ENCODE peak calls at places on chromosome 18, in seven cellular contexts. One of them, this sample, is unnamed.
A peak's percentile ranks its signal among the peaks of the same experiment; 100 is the strongest.

GRCh38 chr18:59950215-59950944 is 50.6 kb downstream of the PMAIP1 start:
- DNase-seq in cardiac muscle cell: no peak
- DNase-seq in tibial nerve: no peak
- DNase-seq in right lobe of liver: no peak
- DNase-seq in heart left ventricle: no peak
- DNase-seq in A549: no peak
- DNase-seq in endodermal cell: no peak
- DNase-seq in this sample: no peak

GRCh38 chr18:46281185-46282176 is 177.3 kb downstream of the HAUS1 start:
- DNase-seq in cardiac muscle cell: peak; percentile 83
- DNase-seq in right lobe of liver: peak; percentile 55
- DNase-seq in A549: peak; percentile 60
- DNase-seq in endodermal cell: peak; percentile 94
- DNase-seq in heart left ventricle: peak; percentile 57
- DNase-seq in tibial nerve: peak; percentile 54
- DNase-seq in this sample: peak; percentile 51

GRCh38 chr18:54684786-54685185 is 93.7 kb downstream of the DYNAP start:
- DNase-seq in right lobe of liver: no peak
- DNase-seq in A549: no peak
- DNase-seq in tibial nerve: no peak
- DNase-seq in heart left ventricle: peak; percentile 21
- DNase-seq in endodermal cell: peak; percentile 64
- DNase-seq in cardiac muscle cell: peak; percentile 39
- DNase-seq in this sample: no peak

GRCh38 chr18:42048150-42048549 is 93.1 kb downstream of the PIK3C3 start:
- DNase-seq in heart left ventricle: no peak
- DNase-seq in cardiac muscle cell: no peak
- DNase-seq in A549: peak; percentile 63
- DNase-seq in endodermal cell: no peak
- DNase-seq in right lobe of liver: no peak
- DNase-seq in tibial nerve: no peak
- DNase-seq in this sample: no peak

GRCh38 chr18:7021994-7022840 is 95.4 kb downstream of the LAMA1 start:
- DNase-seq in A549: peak; percentile 73
- DNase-seq in heart left ventricle: no peak
- DNase-seq in endodermal cell: no peak
- DNase-seq in cardiac muscle cell: peak; percentile 29
- DNase-seq in tibial nerve: no peak
- DNase-seq in right lobe of liver: no peak
- DNase-seq in this sample: no peak

GRCh38 chr18:11972371-11973174 is 8.7 kb upstream of the IMPA2 start:
- DNase-seq in heart left ventricle: no peak
- DNase-seq in right lobe of liver: no peak
- DNase-seq in A549: no peak
- DNase-seq in cardiac muscle cell: no peak
- DNase-seq in tibial nerve: no peak
- DNase-seq in endodermal cell: no peak
- DNase-seq in this sample: no peak

GRCh38 chr18:26429535-26429934 is 118.8 kb downstream of the KCTD1 start:
- DNase-seq in right lobe of liver: no peak
- DNase-seq in cardiac muscle cell: peak; percentile 72
- DNase-seq in tibial nerve: peak; percentile 24
- DNase-seq in A549: peak; percentile 68
- DNase-seq in endodermal cell: no peak
- DNase-seq in heart left ventricle: no peak
- DNase-seq in this sample: no peak

GRCh38 chr18:7038330-7038846 is 79.2 kb downstream of the LAMA1 start:
- DNase-seq in heart left ventricle: peak; percentile 63
- DNase-seq in cardiac muscle cell: peak; percentile 79
- DNase-seq in tibial nerve: peak; percentile 92
- DNase-seq in A549: peak; percentile 24
- DNase-seq in endodermal cell: peak; percentile 95
- DNase-seq in right lobe of liver: peak; percentile 38
- DNase-seq in this sample: peak; percentile 84

GRCh38 chr18:79608535-79608934 is 71.1 kb upstream of the CTDP1 start:
- DNase-seq in endodermal cell: no peak
- DNase-seq in tibial nerve: no peak
- DNase-seq in cardiac muscle cell: no peak
- DNase-seq in heart left ventricle: peak; percentile 12
- DNase-seq in right lobe of liver: peak; percentile 12
- DNase-seq in A549: no peak
- DNase-seq in this sample: no peak

GRCh38 chr18:61551586-61551985 is 218.4 kb downstream of the CDH20 start:
- DNase-seq in heart left ventricle: peak; percentile 47
- DNase-seq in tibial nerve: peak; percentile 90
- DNase-seq in A549: peak; percentile 71
- DNase-seq in cardiac muscle cell: peak; percentile 85
- DNase-seq in right lobe of liver: no peak
- DNase-seq in endodermal cell: peak; percentile 76
- DNase-seq in this sample: no peak

GRCh38 chr18:500556-501405 is at the start of gene COLEC12:
- DNase-seq in A549: no peak
- DNase-seq in tibial nerve: peak; percentile 25
- DNase-seq in heart left ventricle: peak; percentile 49
- DNase-seq in right lobe of liver: no peak
- DNase-seq in cardiac muscle cell: peak; percentile 81
- DNase-seq in endodermal cell: peak; percentile 74
- DNase-seq in this sample: peak; percentile 60

GRCh38 chr18:8703181-8703638 is 2.1 kb upstream of the MTCL1 start:
- DNase-seq in cardiac muscle cell: no peak
- DNase-seq in heart left ventricle: no peak
- DNase-seq in tibial nerve: no peak
- DNase-seq in A549: no peak
- DNase-seq in right lobe of liver: no peak
- DNase-seq in endodermal cell: peak; percentile 67
- DNase-seq in this sample: no peak

GRCh38 chr18:57659463-57660102 is 37.9 kb upstream of the NARS1 start:
- DNase-seq in heart left ventricle: no peak
- DNase-seq in tibial nerve: no peak
- DNase-seq in A549: no peak
- DNase-seq in cardiac muscle cell: no peak
- DNase-seq in endodermal cell: no peak
- DNase-seq in right lobe of liver: no peak
- DNase-seq in this sample: no peak

GRCh38 chr18:11108956-11109355 is 40.4 kb downstream of the PIEZO2 start:
- DNase-seq in A549: no peak
- DNase-seq in cardiac muscle cell: no peak
- DNase-seq in tibial nerve: no peak
- DNase-seq in heart left ventricle: no peak
- DNase-seq in endodermal cell: no peak
- DNase-seq in right lobe of liver: no peak
- DNase-seq in this sample: no peak

GRCh38 chr18:43662657-43663056 is 385.4 kb upstream of the SYT4 start:
- DNase-seq in tibial nerve: no peak
- DNase-seq in right lobe of liver: no peak
- DNase-seq in A549: no peak
- DNase-seq in cardiac muscle cell: peak; percentile 2
- DNase-seq in endodermal cell: no peak
- DNase-seq in heart left ventricle: no peak
- DNase-seq in this sample: no peak

GRCh38 chr18:26002375-26002774 is 88.0 kb downstream of the SS18 start:
- DNase-seq in heart left ventricle: no peak
- DNase-seq in A549: no peak
- DNase-seq in endodermal cell: no peak
- DNase-seq in tibial nerve: no peak
- DNase-seq in right lobe of liver: no peak
- DNase-seq in cardiac muscle cell: no peak
- DNase-seq in this sample: no peak

GRCh38 chr18:80202264-80202998 is 44.9 kb downstream of the PARD6G start:
- DNase-seq in right lobe of liver: no peak
- DNase-seq in cardiac muscle cell: no peak
- DNase-seq in A549: no peak
- DNase-seq in tibial nerve: no peak
- DNase-seq in endodermal cell: no peak
- DNase-seq in heart left ventricle: no peak
- DNase-seq in this sample: no peak

GRCh38 chr18:22171839-22172582 is 2.6 kb downstream of the GATA6 start:
- DNase-seq in right lobe of liver: no peak
- DNase-seq in endodermal cell: peak; percentile 60
- DNase-seq in tibial nerve: no peak
- DNase-seq in cardiac muscle cell: no peak
- DNase-seq in heart left ventricle: no peak
- DNase-seq in A549: no peak
- DNase-seq in this sample: no peak

GRCh38 chr18:58754544-58755068 is 83.3 kb downstream of the MALT1 start:
- DNase-seq in heart left ventricle: peak; percentile 44
- DNase-seq in A549: no peak
- DNase-seq in tibial nerve: no peak
- DNase-seq in endodermal cell: no peak
- DNase-seq in cardiac muscle cell: peak; percentile 28
- DNase-seq in right lobe of liver: peak; percentile 35
- DNase-seq in this sample: no peak

GRCh38 chr18:42649636-42650035 is 465.8 kb downstream of the RIT2 start:
- DNase-seq in endodermal cell: no peak
- DNase-seq in heart left ventricle: no peak
- DNase-seq in A549: no peak
- DNase-seq in tibial nerve: no peak
- DNase-seq in cardiac muscle cell: no peak
- DNase-seq in right lobe of liver: no peak
- DNase-seq in this sample: no peak

GRCh38 chr18:45324489-45325111 is 290.7 kb upstream of the SLC14A2 start:
- DNase-seq in cardiac muscle cell: no peak
- DNase-seq in endodermal cell: peak; percentile 74
- DNase-seq in A549: no peak
- DNase-seq in right lobe of liver: peak; percentile 78
- DNase-seq in heart left ventricle: no peak
- DNase-seq in tibial nerve: peak; percentile 66
- DNase-seq in this sample: peak; percentile 92

DNA sequence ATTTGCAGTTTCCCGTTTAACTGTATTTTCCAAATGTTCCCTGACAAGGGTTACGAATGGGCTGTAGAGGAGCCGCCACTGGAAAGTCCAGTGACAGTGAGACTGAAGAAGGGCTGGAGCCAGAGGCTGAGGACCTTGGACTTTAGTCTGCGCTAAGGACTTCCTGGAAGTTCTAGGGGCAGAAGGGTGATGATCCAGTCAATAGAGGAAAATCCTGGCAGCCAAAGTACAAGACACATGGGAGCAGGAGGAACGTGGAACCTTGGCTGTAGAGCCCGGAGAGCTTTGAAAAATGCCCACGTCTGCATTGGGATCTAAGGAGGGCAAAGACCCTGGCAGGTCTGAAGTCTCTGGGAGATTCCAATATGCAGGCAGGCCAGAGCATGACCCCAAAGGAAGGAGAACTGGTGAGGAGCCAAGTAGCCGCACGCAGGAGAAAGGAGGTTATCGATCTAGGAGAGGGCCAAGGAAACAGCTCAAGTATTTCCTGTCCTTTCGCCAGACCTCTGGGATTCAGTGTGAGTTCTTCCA is 28.5 kb downstream of the MBP start:
- DNase-seq in A549: no peak
- DNase-seq in heart left ventricle: no peak
- DNase-seq in right lobe of liver: no peak
- DNase-seq in tibial nerve: no peak
- DNase-seq in cardiac muscle cell: no peak
- DNase-seq in endodermal cell: no peak
- DNase-seq in this sample: no peak
- H3K4me1 ChIP-seq in A549: peaks cover 66% of the 10 kb centered on the region
- H3K4me1 ChIP-seq in heart left ventricle: peaks cover 45% of the 10 kb centered on the region
- H3K4me1 ChIP-seq in right lobe of liver: peaks cover 14% of the 10 kb centered on the region
- H3K4me1 ChIP-seq in tibial nerve: peaks cover 78% of the 10 kb centered on the region
- H3K4me1 ChIP-seq in cardiac muscle cell: peaks cover 25% of the 10 kb centered on the region
- H3K4me1 ChIP-seq in endodermal cell: no peaks in the 10 kb centered on the region
- H3K4me1 ChIP-seq in this sample: peaks cover 66% of the 10 kb centered on the region

GRCh38 chr18:64972545-64972944 is 778.3 kb upstream of the CDH7 start:
- DNase-seq in A549: no peak
- DNase-seq in heart left ventricle: no peak
- DNase-seq in tibial nerve: no peak
- DNase-seq in endodermal cell: no peak
- DNase-seq in cardiac muscle cell: no peak
- DNase-seq in right lobe of liver: no peak
- DNase-seq in this sample: no peak

GRCh38 chr18:64966667-64967066 is 784.1 kb upstream of the CDH7 start:
- DNase-seq in tibial nerve: no peak
- DNase-seq in heart left ventricle: no peak
- DNase-seq in right lobe of liver: no peak
- DNase-seq in A549: no peak
- DNase-seq in endodermal cell: peak; percentile 63
- DNase-seq in cardiac muscle cell: peak; percentile 67
- DNase-seq in this sample: no peak
- H3K9me3 ChIP-seq in tibial nerve: no peaks in the 10 kb centered on the region
- H3K9me3 ChIP-seq in heart left ventricle: no peaks in the 10 kb centered on the region
- H3K9me3 ChIP-seq in right lobe of liver: no peaks in the 10 kb centered on the region
- H3K9me3 ChIP-seq in A549: no peaks in the 10 kb centered on the region
- H3K9me3 ChIP-seq in endodermal cell: no peaks in the 10 kb centered on the region
- H3K9me3 ChIP-seq in cardiac muscle cell: no peaks in the 10 kb centered on the region
- H3K9me3 ChIP-seq in this sample: no peaks in the 10 kb centered on the region

DNA sequence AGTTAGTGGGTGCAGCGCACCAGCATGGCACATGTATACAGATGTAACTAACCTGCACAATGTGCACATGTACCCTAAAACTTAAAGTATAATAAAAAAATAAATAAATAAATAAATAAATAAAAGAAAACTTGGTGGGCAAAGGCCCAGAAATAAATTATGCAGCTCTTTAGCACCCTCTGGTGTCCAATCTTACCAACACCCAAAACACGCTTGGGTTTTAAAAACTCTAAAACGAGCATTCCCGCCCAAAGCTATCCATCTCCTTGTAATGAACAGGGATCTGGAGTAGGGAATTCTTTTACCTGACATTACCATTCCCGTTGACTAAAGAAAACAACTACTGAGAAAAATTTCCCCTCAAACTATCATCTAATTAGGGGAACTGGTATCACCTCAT is 2005.9 kb upstream of the CELF4 start:
- DNase-seq in heart left ventricle: no peak
- DNase-seq in A549: peak; percentile 9
- DNase-seq in tibial nerve: no peak
- DNase-seq in endodermal cell: peak; percentile 58
- DNase-seq in cardiac muscle cell: peak; percentile 46
- DNase-seq in right lobe of liver: no peak
- DNase-seq in this sample: no peak
- TF ChIP-seq CTCF in heart left ventricle: peak; percentile 29
- TF ChIP-seq CTCF in A549: peak; percentile 24
- TF ChIP-seq CTCF in tibial nerve: no peak
- TF ChIP-seq CTCF in endodermal cell: peak; percentile 78
- TF ChIP-seq CTCF in cardiac muscle cell: peak; percentile 30
- TF ChIP-seq CTCF in right lobe of liver: peak; percentile 55
- TF ChIP-seq CTCF in this sample: no peak

DNA sequence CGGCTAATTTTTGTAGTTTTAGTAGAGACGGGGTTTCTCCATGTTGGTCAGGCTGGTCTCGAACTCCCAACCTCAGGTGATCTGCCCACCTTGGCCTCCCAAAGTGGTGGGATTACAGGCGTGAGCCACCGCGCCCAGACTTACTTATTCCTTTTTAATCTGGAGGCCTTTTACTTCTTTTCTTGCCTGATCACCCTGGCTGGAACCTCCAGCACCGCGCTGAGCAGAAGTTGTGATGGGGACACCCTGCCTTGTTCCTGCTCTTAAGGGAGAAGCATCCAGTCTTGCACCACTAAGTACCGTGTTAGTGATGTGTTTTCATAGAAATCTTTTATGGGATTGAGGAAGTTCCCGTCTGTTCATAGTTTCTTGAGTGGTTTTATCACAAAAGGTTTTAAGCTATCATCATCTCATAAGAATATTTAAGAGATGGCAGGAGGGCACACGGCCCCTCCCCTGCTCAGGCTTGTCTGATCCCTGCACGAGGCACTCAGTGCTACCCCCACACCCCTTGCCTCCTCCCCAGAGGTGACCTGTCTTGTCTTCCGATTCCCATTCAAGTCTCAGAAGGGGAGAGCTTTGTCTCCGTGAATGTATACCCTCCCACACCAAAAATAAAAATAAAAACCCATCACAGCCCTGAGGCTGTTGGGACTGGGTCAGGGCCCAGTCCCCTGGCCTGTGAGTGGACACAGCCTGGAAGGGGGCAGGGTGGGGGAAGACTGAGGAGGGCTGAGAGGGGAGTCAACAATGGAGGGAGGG is 65.3 kb upstream of the SMAD7 start:
- DNase-seq in endodermal cell: peak; percentile 38
- DNase-seq in heart left ventricle: no peak
- DNase-seq in tibial nerve: no peak
- DNase-seq in cardiac muscle cell: no peak
- DNase-seq in right lobe of liver: no peak
- DNase-seq in A549: no peak
- DNase-seq in this sample: no peak
- H3K4me1 ChIP-seq in endodermal cell: peaks cover 2% of the 10 kb centered on the region
- H3K4me1 ChIP-seq in heart left ventricle: no peaks in the 10 kb centered on the region
- H3K4me1 ChIP-seq in tibial nerve: no peaks in the 10 kb centered on the region
- H3K4me1 ChIP-seq in cardiac muscle cell: peaks cover 18% of the 10 kb centered on the region
- H3K4me1 ChIP-seq in right lobe of liver: no peaks in the 10 kb centered on the region
- H3K4me1 ChIP-seq in A549: peaks cover 33% of the 10 kb centered on the region
- H3K4me1 ChIP-seq in this sample: no peaks in the 10 kb centered on the region

This sample was measured in psoas muscle.